ENCODE peak calls at places on chromosomes 12 and 14, in six cellular contexts. Q is HepG2, W is GM12878, T is H1, G is K562, Z is GM12891. F is an unnamed sample.
A peak's percentile ranks its signal among the peaks of the same experiment; 100 is the strongest.

GRCh38 chr14:31239673-31240072 is 32.1 kb upstream of the HECTD1 start:
- DNase-seq in Q (no peak), W (no peak), T (no peak), G (peak; percentile 77), Z (no peak), F (no peak)

GRCh38 chr12:3215410-3215975 is 138.3 kb downstream of the TSPAN9 start:
- DNase-seq in Q (no peak), W (no peak), T (no peak), G (no peak), Z (no peak), F (no peak)

GRCh38 chr14:23366163-23366921 is 1.4 kb upstream of the EFS start:
- DNase-seq in Q (no peak), W (no peak), T (no peak), G (no peak), Z (no peak), F (no peak)

GRCh38 chr12:47808574-47809380 is 10.9 kb downstream of the HDAC7 start:
- DNase-seq in Q (no peak), W (no peak), T (no peak), G (peak; percentile 65), Z (no peak), F (no peak)

GRCh38 chr14:56152221-56152620 is 34.0 kb downstream of the PELI2 start:
- DNase-seq in Q (no peak), W (no peak), T (no peak), G (no peak), Z (no peak), F (no peak)

GRCh38 chr12:75714462-75715322 is 203.3 kb upstream of the KRR1 start:
- DNase-seq in Q (peak; percentile 72), W (no peak), T (no peak), G (no peak), Z (no peak), F (no peak)

GRCh38 chr12:127809236-127809635 is 457.7 kb upstream of the TMEM132C start:
- DNase-seq in Q (no peak), W (no peak), T (no peak), G (no peak), Z (no peak), F (no peak)

GRCh38 chr12:123485756-123486155 is 27.8 kb downstream of the SNRNP35 start:
- DNase-seq in Q (no peak), W (no peak), T (no peak), G (no peak), Z (no peak), F (no peak)

GRCh38 chr14:59343585-59343984 is 121.6 kb downstream of the GPR135 start:
- DNase-seq in Q (no peak), W (no peak), T (no peak), G (no peak), Z (no peak), F (no peak)

GRCh38 chr14:99517046-99517642 is 35.9 kb downstream of the CCNK start:
- DNase-seq in Q (no peak), W (no peak), T (no peak), G (no peak), Z (no peak), F (no peak)

GRCh38 chr12:92194566-92194965 is 48.9 kb upstream of the BTG1 start:
- DNase-seq in Q (no peak), W (no peak), T (no peak), G (no peak), Z (no peak), F (no peak)

GRCh38 chr12:31574803-31575573 is 15.9 kb downstream of the DENND5B start:
- DNase-seq in Q (peak; percentile 23), W (no peak), T (no peak), G (no peak), Z (no peak), F (no peak)

GRCh38 chr14:55448146-55448614 is 7.8 kb upstream of the TBPL2 start:
- DNase-seq in Q (no peak), W (no peak), T (no peak), G (peak; percentile 37), Z (no peak), F (no peak)

GRCh38 chr12:74689929-74690328 is 152.3 kb downstream of the ATXN7L3B start:
- DNase-seq in Q (no peak), W (no peak), T (no peak), G (no peak), Z (no peak), F (no peak)

GRCh38 chr12:101697930-101698781 is 716 bp downstream of the CHPT1 start:
- DNase-seq in Q (peak; percentile 22), W (no peak), T (no peak), G (peak; percentile 49), Z (peak; percentile 34), F (peak; percentile 52)

GRCh38 chr12:101695698-101696097 is 1.7 kb upstream of the CHPT1 start:
- DNase-seq in Q (peak; percentile 61), W (no peak), T (no peak), G (no peak), Z (no peak), F (no peak)

GRCh38 chr12:101698782-101699347 is 1.4 kb downstream of the CHPT1 start:
- DNase-seq in Q (no peak), W (no peak), T (no peak), G (peak; percentile 47), Z (no peak), F (no peak)

GRCh38 chr12:101696477-101697196 is 803 bp upstream of the CHPT1 start:
- DNase-seq in Q (peak; percentile 88), W (no peak), T (no peak), G (peak; percentile 94), Z (peak; percentile 25), F (peak; percentile 11)

GRCh38 chr12:101697197-101697929 is at the start of gene CHPT1:
- DNase-seq in Q (peak; percentile 81), W (no peak), T (peak; percentile 54), G (peak; percentile 96), Z (peak; percentile 64), F (peak; percentile 62)
- TF ChIP-seq POLR2A in Q (peak; percentile 73), W (peak; percentile 64), T (peak; percentile 47), G (peak; percentile 73), Z (no peak), F (no peak)

GRCh38 chr12:45729233-45730115 is at the start of gene ARID2:
- DNase-seq in Q (peak; percentile 14), W (no peak), T (no peak), G (peak; percentile 72), Z (peak; percentile 27), F (peak; percentile 29)
- TF ChIP-seq POLR2AphosphoS5 in Q (no peak), W (no peak), T (no peak), G (no peak), Z (no peak), F (no peak)

GRCh38 chr12:219891-220352 is 6.0 kb upstream of the SLC6A12 start:
- DNase-seq in Q (peak; percentile 69), W (no peak), T (peak; percentile 72), G (peak; percentile 68), Z (peak; percentile 65), F (peak; percentile 63)
- TF ChIP-seq TAF1 in Q (no peak), W (no peak), T (no peak), G (no peak), Z (no peak), F (no peak)

GRCh38 chr12:50508420-50508819 is 3.6 kb downstream of the DIP2B start:
- DNase-seq in Q (no peak), W (no peak), T (no peak), G (no peak), Z (no peak), F (no peak)
- TF ChIP-seq POLR2A in Q (no peak), W (no peak), T (no peak), G (no peak), Z (no peak), F (no peak)

DNA sequence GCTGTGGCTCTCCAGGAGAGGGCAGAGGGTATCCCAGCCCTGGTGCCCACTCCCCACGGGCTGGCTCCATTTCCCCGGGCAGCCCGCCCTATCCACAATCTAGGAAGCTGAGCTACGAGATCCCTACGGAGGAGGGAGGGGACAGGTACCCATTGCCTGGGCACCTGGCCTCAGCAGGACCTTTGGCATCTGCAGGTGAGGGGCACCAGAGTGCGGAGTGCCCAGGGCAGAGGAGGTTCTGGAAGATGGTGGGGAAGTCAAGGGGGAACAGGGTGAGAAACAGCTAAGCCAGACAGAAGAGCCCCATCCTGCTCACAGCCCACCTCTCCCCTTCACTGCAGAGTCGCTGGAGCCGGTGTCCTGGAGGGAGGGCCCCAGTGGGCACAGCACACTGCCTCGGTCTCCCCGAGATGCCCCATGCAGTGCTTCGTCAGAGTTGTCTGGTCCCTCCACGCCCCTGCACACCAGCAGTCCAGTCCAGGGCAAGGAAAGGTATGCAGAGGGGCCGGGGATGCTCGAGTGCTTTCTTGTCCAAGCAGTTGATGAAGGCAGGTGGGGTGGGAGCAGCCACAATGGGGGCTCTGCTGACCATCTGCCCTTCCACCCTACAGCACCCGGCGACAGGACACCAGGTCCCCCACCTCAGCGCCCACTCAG is 10.3 kb downstream of the TNS2 start:
- DNase-seq in Q (no peak), W (no peak), T (no peak), G (no peak), Z (no peak), F (no peak)
- TF ChIP-seq POLR2AphosphoS5 in Q (no peak), W (no peak), T (no peak), G (no peak), Z (no peak), F (no peak)